ENCODE peak calls at places on chromosome 3, in five cellular contexts. T is mucosa of descending colon, C is NCI-H1436, F is PC-9, I is choroid plexus epithelial cell. Z is an unnamed sample.

GRCh38 chr3:48301020-48301813 is 32.2 kb downstream of the SPINK8 start:
- DNase-seq in T (peak), C (peak), F (peak), I (peak), Z (peak)

GRCh38 chr3:125069452-125069851 is 13.7 kb upstream of the HEG1 start:
- DNase-seq in T (no peak), C (no peak), F (no peak), I (no peak), Z (no peak)

GRCh38 chr3:126570103-126570541 is 11.4 kb upstream of the C3orf22 start:
- DNase-seq in T (no peak), C (no peak), F (no peak), I (no peak), Z (peak)

GRCh38 chr3:194766845-194767244 is 81.2 kb downstream of the FAM43A start:
- DNase-seq in T (no peak), C (no peak), F (no peak), I (peak), Z (no peak)

GRCh38 chr3:122754867-122755835 is 38.5 kb downstream of the HSPBAP1 start:
- DNase-seq in T (no peak), C (no peak), F (peak), I (peak), Z (peak)

GRCh38 chr3:141945726-141946125 is 69.3 kb downstream of the ATP1B3 start:
- DNase-seq in T (no peak), C (no peak), F (no peak), I (no peak), Z (no peak)

GRCh38 chr3:142180761-142181362 is 31.5 kb upstream of the TFDP2 start:
- DNase-seq in T (no peak), C (no peak), F (no peak), I (peak), Z (peak)

GRCh38 chr3:192122832-192123594 is 604.3 kb downstream of the FGF12 start:
- DNase-seq in T (no peak), C (no peak), F (no peak), I (no peak), Z (no peak)

GRCh38 chr3:98508582-98508981 is 11.1 kb downstream of the OR5K2 start:
- DNase-seq in T (no peak), C (no peak), F (no peak), I (no peak), Z (no peak)

GRCh38 chr3:9121366-9121765 is 128.1 kb downstream of the SRGAP3 start:
- DNase-seq in T (no peak), C (no peak), F (no peak), I (no peak), Z (no peak)

GRCh38 chr3:141994856-141995255 is 118.4 kb downstream of the ATP1B3 start:
- DNase-seq in T (no peak), C (no peak), F (no peak), I (no peak), Z (no peak)

GRCh38 chr3:72950801-72951200 is 45.8 kb upstream of the PPP4R2 start:
- DNase-seq in T (no peak), C (no peak), F (no peak), I (no peak), Z (no peak)

GRCh38 chr3:81743096-81744025 is 18.1 kb downstream of the GBE1 start:
- DNase-seq in T (no peak), C (no peak), F (peak), I (peak), Z (peak)

GRCh38 chr3:151011427-151011826 is 38.9 kb upstream of the CLRN1 start:
- DNase-seq in T (no peak), C (peak), F (no peak), I (peak), Z (peak)

GRCh38 chr3:186920301-186920700 is 10.0 kb upstream of the ST6GAL1 start:
- DNase-seq in T (no peak), C (no peak), F (no peak), I (no peak), Z (no peak)

Z was measured in mesendoderm.